ENCODE peak calls at places on chromosomes 4 and X, in four cellular contexts. One of them, this sample, is unnamed. For H3K27me3, the result is how much of the 10 kb centered on the place peaks cover.

GRCh38 chr4:153728660-153729059 is 31.2 kb downstream of the RNF175 start:
- DNase-seq in IMR-90: no peak
- DNase-seq in Peyer's patch: no peak
- DNase-seq in left lung: no peak
- DNase-seq in this sample: no peak

GRCh38 chr4:2412534-2412884 is 5.9 kb downstream of the ZFYVE28 start:
- DNase-seq in IMR-90: no peak
- DNase-seq in Peyer's patch: peak
- DNase-seq in left lung: no peak
- DNase-seq in this sample: no peak

GRCh38 chr4:978957-979701 is 5.8 kb upstream of the DGKQ start:
- DNase-seq in IMR-90: peak
- DNase-seq in Peyer's patch: no peak
- DNase-seq in left lung: no peak
- DNase-seq in this sample: no peak

GRCh38 chr4:145843651-145844050 is 95.0 kb downstream of the ZNF827 start:
- DNase-seq in IMR-90: no peak
- DNase-seq in Peyer's patch: no peak
- DNase-seq in left lung: no peak
- DNase-seq in this sample: no peak

GRCh38 chrX:24150051-24150790 is 692 bp downstream of the ZFX start:
- DNase-seq in IMR-90: peak
- DNase-seq in Peyer's patch: peak
- DNase-seq in left lung: peak
- DNase-seq in this sample: peak

GRCh38 chrX:143429831-143430230 is 87.4 kb downstream of the SPANXN3 start:
- DNase-seq in IMR-90: no peak
- DNase-seq in Peyer's patch: no peak
- DNase-seq in left lung: no peak
- DNase-seq in this sample: no peak

GRCh38 chr4:89152972-89153371 is 41.6 kb downstream of the TIGD2 start:
- DNase-seq in IMR-90: no peak
- DNase-seq in Peyer's patch: no peak
- DNase-seq in left lung: no peak
- DNase-seq in this sample: no peak

GRCh38 chr4:56296449-56296990 is 90.8 kb downstream of the AASDH start:
- DNase-seq in IMR-90: no peak
- DNase-seq in Peyer's patch: no peak
- DNase-seq in left lung: no peak
- DNase-seq in this sample: no peak

GRCh38 chrX:133171962-133172708 is 46.0 kb downstream of the TFDP3 start:
- DNase-seq in IMR-90: no peak
- DNase-seq in Peyer's patch: no peak
- DNase-seq in left lung: no peak
- DNase-seq in this sample: no peak

GRCh38 chr4:81137446-81137845 is 77.6 kb downstream of the PRKG2 start:
- DNase-seq in IMR-90: peak
- DNase-seq in Peyer's patch: no peak
- DNase-seq in left lung: no peak
- DNase-seq in this sample: no peak

GRCh38 chr4:145293658-145294057 is 113.3 kb upstream of the OTUD4 start:
- DNase-seq in IMR-90: peak
- DNase-seq in Peyer's patch: no peak
- DNase-seq in left lung: no peak
- DNase-seq in this sample: no peak

GRCh38 chr4:23039813-23040212 is 347.1 kb downstream of the GBA3 start:
- DNase-seq in IMR-90: no peak
- DNase-seq in Peyer's patch: no peak
- DNase-seq in left lung: no peak
- DNase-seq in this sample: no peak

GRCh38 chr4:89838005-89838404 is 1.0 kb upstream of the SNCA start:
- DNase-seq in IMR-90: no peak
- DNase-seq in Peyer's patch: no peak
- DNase-seq in left lung: no peak
- DNase-seq in this sample: no peak

GRCh38 chr4:114728426-114728825 is 129.8 kb downstream of the UGT8 start:
- DNase-seq in IMR-90: no peak
- DNase-seq in Peyer's patch: no peak
- DNase-seq in left lung: no peak
- DNase-seq in this sample: no peak

GRCh38 chr4:48388504-48389154 is 47.3 kb downstream of the SLAIN2 start:
- DNase-seq in IMR-90: peak
- DNase-seq in Peyer's patch: no peak
- DNase-seq in left lung: no peak
- DNase-seq in this sample: no peak

GRCh38 chrX:24498975-24499374 is 33.9 kb downstream of the PDK3 start:
- DNase-seq in IMR-90: peak
- DNase-seq in Peyer's patch: no peak
- DNase-seq in left lung: no peak
- DNase-seq in this sample: no peak

GRCh38 chrX:2463973-2464676 is 36.7 kb downstream of the DHRSX start:
- DNase-seq in IMR-90: no peak
- DNase-seq in Peyer's patch: no peak
- DNase-seq in left lung: no peak
- DNase-seq in this sample: peak

GRCh38 chr4:60945641-60946040 is 254.5 kb upstream of the ADGRL3 start:
- DNase-seq in IMR-90: no peak
- DNase-seq in Peyer's patch: no peak
- DNase-seq in left lung: no peak
- DNase-seq in this sample: no peak

GRCh38 chr4:182042945-182043344 is 200.3 kb upstream of the TENM3 start:
- DNase-seq in IMR-90: no peak
- DNase-seq in Peyer's patch: no peak
- DNase-seq in left lung: no peak
- DNase-seq in this sample: no peak

GRCh38 chr4:47451657-47452056 is 11.8 kb downstream of the COMMD8 start:
- DNase-seq in IMR-90: peak
- DNase-seq in Peyer's patch: no peak
- DNase-seq in left lung: no peak
- DNase-seq in this sample: no peak

GRCh38 chrX:149630681-149631292 is 805 bp downstream of the TMEM185A start:
- DNase-seq in IMR-90: peak
- DNase-seq in Peyer's patch: no peak
- DNase-seq in left lung: no peak
- DNase-seq in this sample: no peak

GRCh38 chr4:51858605-51859211 is 15.8 kb downstream of the DCUN1D4 start:
- DNase-seq in IMR-90: peak
- DNase-seq in Peyer's patch: no peak
- DNase-seq in left lung: no peak
- DNase-seq in this sample: no peak

GRCh38 chrX:120452131-120452530 is 17.0 kb downstream of the LAMP2 start:
- DNase-seq in IMR-90: peak
- DNase-seq in Peyer's patch: no peak
- DNase-seq in left lung: no peak
- DNase-seq in this sample: no peak

GRCh38 chr4:145760961-145761929 is 81.3 kb downstream of the C4orf51 start:
- DNase-seq in IMR-90: no peak
- DNase-seq in Peyer's patch: no peak
- DNase-seq in left lung: no peak
- DNase-seq in this sample: no peak

GRCh38 chrX:116427976-116428375 is 8.4 kb upstream of the SLC6A14 start:
- DNase-seq in IMR-90: no peak
- DNase-seq in Peyer's patch: no peak
- DNase-seq in left lung: no peak
- DNase-seq in this sample: no peak

GRCh38 chr4:75490155-75490554 is 24.0 kb downstream of the RCHY1 start:
- DNase-seq in IMR-90: peak
- DNase-seq in Peyer's patch: no peak
- DNase-seq in left lung: no peak
- DNase-seq in this sample: no peak
- TF ChIP-seq CTCF in IMR-90: peak
- TF ChIP-seq CTCF in Peyer's patch: no peak
- TF ChIP-seq CTCF in left lung: peak
- TF ChIP-seq CTCF in this sample: peak

DNA sequence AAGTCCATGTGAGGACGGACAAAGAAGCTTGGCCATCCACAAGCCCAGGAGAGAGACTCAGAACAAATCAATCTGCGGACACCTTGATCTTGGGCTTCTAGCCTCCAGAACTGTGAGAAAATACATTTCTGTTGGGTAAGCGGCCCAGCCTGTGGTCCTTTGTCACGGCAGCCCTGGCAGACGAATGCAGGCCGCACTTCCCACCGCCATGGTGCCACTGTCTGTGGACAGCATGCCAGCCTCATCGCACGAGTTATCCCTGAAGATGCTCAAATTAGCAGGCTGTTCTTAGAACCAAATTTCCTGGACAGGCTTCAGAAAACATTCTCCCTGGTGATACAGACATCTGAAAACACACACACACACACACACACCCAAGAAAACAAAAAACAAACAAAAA is 343.5 kb upstream of the GATB start:
- DNase-seq in IMR-90: no peak
- DNase-seq in Peyer's patch: no peak
- DNase-seq in left lung: no peak
- DNase-seq in this sample: no peak
- H3K27ac ChIP-seq in IMR-90: no peak
- H3K27ac ChIP-seq in Peyer's patch: no peak
- H3K27ac ChIP-seq in left lung: no peak
- H3K27ac ChIP-seq in this sample: no peak

GRCh38 chr4:4772534-4772933 is 86.9 kb upstream of the MSX1 start:
- DNase-seq in IMR-90: no peak
- DNase-seq in Peyer's patch: no peak
- DNase-seq in left lung: no peak
- DNase-seq in this sample: no peak

GRCh38 chr4:4771160-4771559 is 88.3 kb upstream of the MSX1 start:
- DNase-seq in IMR-90: no peak
- DNase-seq in Peyer's patch: no peak
- DNase-seq in left lung: no peak
- DNase-seq in this sample: no peak

GRCh38 chr4:4766570-4766969 is 92.9 kb upstream of the MSX1 start:
- DNase-seq in IMR-90: no peak
- DNase-seq in Peyer's patch: no peak
- DNase-seq in left lung: no peak
- DNase-seq in this sample: no peak

GRCh38 chr4:4765811-4766210 is 93.7 kb upstream of the MSX1 start:
- DNase-seq in IMR-90: no peak
- DNase-seq in Peyer's patch: no peak
- DNase-seq in left lung: no peak
- DNase-seq in this sample: no peak

DNA sequence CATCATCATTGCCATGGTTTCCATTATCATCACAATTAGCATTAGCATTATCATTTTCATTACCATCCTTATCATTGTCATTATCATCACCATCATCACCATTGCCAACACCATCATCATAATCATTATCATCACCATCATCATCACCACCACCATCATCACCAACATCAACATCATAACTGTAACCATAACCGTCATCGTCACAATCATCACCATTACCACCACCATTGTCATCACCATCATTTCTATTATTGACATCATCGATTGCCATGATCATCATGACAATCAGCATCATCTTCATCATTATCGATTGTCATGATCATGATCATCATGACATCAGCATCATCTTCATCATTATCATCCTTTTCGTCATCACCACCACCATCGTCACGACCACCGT is 88.9 kb upstream of the MSX1 start:
- DNase-seq in IMR-90: no peak
- DNase-seq in Peyer's patch: no peak
- DNase-seq in left lung: no peak
- DNase-seq in this sample: no peak
- H3K27me3 ChIP-seq in IMR-90: under half
- H3K27me3 ChIP-seq in Peyer's patch: under half
- H3K27me3 ChIP-seq in left lung: under half
- H3K27me3 ChIP-seq in this sample: under half

GRCh38 chr4:26583865-26584652 is at the start of gene TBC1D19:
- DNase-seq in IMR-90: peak
- DNase-seq in Peyer's patch: peak
- DNase-seq in left lung: peak
- DNase-seq in this sample: peak
- TF ChIP-seq CTCF in IMR-90: peak
- TF ChIP-seq CTCF in Peyer's patch: no peak
- TF ChIP-seq CTCF in left lung: no peak
- TF ChIP-seq CTCF in this sample: no peak

GRCh38 chrX:100931925-100932285 is 3.2 kb upstream of the XKRX start:
- DNase-seq in IMR-90: no peak
- DNase-seq in Peyer's patch: no peak
- DNase-seq in left lung: no peak
- DNase-seq in this sample: no peak

GRCh38 chrX:100924370-100924769 is 4.3 kb downstream of the XKRX start:
- DNase-seq in IMR-90: no peak
- DNase-seq in Peyer's patch: no peak
- DNase-seq in left lung: no peak
- DNase-seq in this sample: no peak

GRCh38 chrX:100931218-100931924 is 2.7 kb upstream of the XKRX start:
- DNase-seq in IMR-90: no peak
- DNase-seq in Peyer's patch: no peak
- DNase-seq in left lung: no peak
- DNase-seq in this sample: no peak

GRCh38 chrX:100928660-100929613 is at the start of gene XKRX:
- DNase-seq in IMR-90: no peak
- DNase-seq in Peyer's patch: peak
- DNase-seq in left lung: peak
- DNase-seq in this sample: peak

GRCh38 chrX:100926453-100926852 is 2.3 kb downstream of the XKRX start:
- DNase-seq in IMR-90: peak
- DNase-seq in Peyer's patch: no peak
- DNase-seq in left lung: no peak
- DNase-seq in this sample: no peak
- H3K27ac ChIP-seq in IMR-90: no peak
- H3K27ac ChIP-seq in Peyer's patch: no peak
- H3K27ac ChIP-seq in left lung: no peak
- H3K27ac ChIP-seq in this sample: no peak

GRCh38 chrX:20267924-20268701 is 1.4 kb upstream of the RPS6KA3 start:
- DNase-seq in IMR-90: no peak
- DNase-seq in Peyer's patch: peak
- DNase-seq in left lung: peak
- DNase-seq in this sample: peak

GRCh38 chrX:20266810-20267598 is at the start of gene RPS6KA3:
- DNase-seq in IMR-90: peak
- DNase-seq in Peyer's patch: peak
- DNase-seq in left lung: peak
- DNase-seq in this sample: peak

GRCh38 chrX:20265221-20265725 is 1.4 kb downstream of the RPS6KA3 start:
- DNase-seq in IMR-90: peak
- DNase-seq in Peyer's patch: peak
- DNase-seq in left lung: peak
- DNase-seq in this sample: peak

GRCh38 chrX:20265726-20266681 is 705 bp downstream of the RPS6KA3 start:
- DNase-seq in IMR-90: peak
- DNase-seq in Peyer's patch: peak
- DNase-seq in left lung: peak
- DNase-seq in this sample: peak

DNA sequence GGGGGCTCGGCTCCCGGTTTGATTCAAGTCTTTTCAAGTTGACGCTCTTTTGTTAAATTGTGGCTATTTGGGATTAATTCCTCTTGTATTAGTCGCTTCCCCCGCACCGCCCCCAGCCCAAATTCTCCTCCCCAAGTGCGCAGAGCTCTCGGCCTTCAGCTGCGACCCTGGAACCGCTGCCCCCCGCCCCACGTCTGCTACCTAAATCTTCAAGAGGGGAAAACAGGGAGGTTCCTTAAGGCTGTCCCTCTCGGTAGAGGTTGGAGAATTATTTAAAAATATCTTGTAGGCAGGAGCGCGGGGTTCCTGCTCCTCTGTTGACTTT is 852 bp upstream of the RPS6KA3 start:
- DNase-seq in IMR-90: peak
- DNase-seq in Peyer's patch: no peak
- DNase-seq in left lung: no peak
- DNase-seq in this sample: no peak
- H3K27me3 ChIP-seq in IMR-90: under half
- H3K27me3 ChIP-seq in Peyer's patch: under half
- H3K27me3 ChIP-seq in left lung: under half
- H3K27me3 ChIP-seq in this sample: under half